ENCODE peak calls at places on chromosomes 11 and 22, in nine cellular contexts. D is naive thymus-derived CD8-positive, alpha-beta T cell; I is mesothelial cell of epicardium; T is NCI-H2029; H is hepatic stellate cell; M is A172; W is CD8-positive, alpha-beta memory T cell; Z is mucosa of descending colon; J is GM19239. Y is an unnamed sample.

GRCh38 chr11:83909579-83909978 is 623.4 kb upstream of the CCDC90B start:
- DNase-seq in W (no peak), I (no peak), H (no peak), J (no peak), Z (no peak), T (no peak), D (no peak), M (no peak), Y (no peak)

GRCh38 chr22:40400173-40400572 is 29.8 kb downstream of the SGSM3 start:
- DNase-seq in I (no peak), M (no peak), W (peak), T (no peak), H (no peak), D (no peak), J (peak), Z (peak), Y (peak)

GRCh38 chr11:97557399-97557798 is 1167.6 kb downstream of the JRKL start:
- DNase-seq in J (no peak), H (peak), I (no peak), M (no peak), Z (no peak), W (no peak), D (no peak), T (no peak), Y (no peak)

GRCh38 chr11:55920537-55920936 is 6.2 kb upstream of the OR5W2 start:
- DNase-seq in Z (no peak), D (no peak), J (no peak), M (no peak), T (no peak), I (no peak), W (no peak), H (no peak), Y (no peak)

GRCh38 chr11:69635804-69636511 is 5.0 kb upstream of the CCND1 start:
- DNase-seq in Z (no peak), T (no peak), J (no peak), W (no peak), M (no peak), I (no peak), D (no peak), H (no peak), Y (no peak)

GRCh38 chr22:35555941-35556547 is 15.4 kb downstream of the RASD2 start:
- DNase-seq in W (no peak), D (no peak), J (no peak), Z (no peak), I (no peak), T (no peak), M (no peak), H (no peak), Y (no peak)

GRCh38 chr11:129190087-129190486 is 2.0 kb downstream of the ARHGAP32 start:
- DNase-seq in J (no peak), H (no peak), W (no peak), D (no peak), I (no peak), Z (no peak), T (no peak), M (no peak), Y (no peak)

GRCh38 chr11:62680825-62681240 is 2.0 kb upstream of the UBXN1 start:
- DNase-seq in T (peak), M (peak), W (peak), H (peak), J (peak), I (no peak), Z (peak), D (no peak), Y (no peak)

GRCh38 chr11:111947143-111947542 is 10.0 kb downstream of the DIXDC1 start:
- DNase-seq in H (no peak), T (no peak), M (no peak), Z (no peak), D (no peak), J (no peak), I (no peak), W (no peak), Y (no peak)

GRCh38 chr22:48594757-48595510 is 1232.7 kb downstream of the BRD1 start:
- DNase-seq in T (no peak), Z (no peak), D (no peak), J (no peak), I (no peak), H (no peak), M (no peak), W (no peak), Y (peak)

GRCh38 chr11:128859563-128860441 is 7.3 kb downstream of the KCNJ1 start:
- DNase-seq in J (peak), T (no peak), D (peak), H (peak), I (peak), W (peak), M (no peak), Z (peak), Y (peak)

GRCh38 chr11:46677991-46678740 is 22.3 kb downstream of the ARHGAP1 start:
- DNase-seq in W (no peak), M (no peak), D (no peak), H (no peak), J (no peak), I (no peak), T (no peak), Z (peak), Y (no peak)

GRCh38 chr11:31815743-31816466 is 4.8 kb upstream of the PAX6 start:
- DNase-seq in I (no peak), M (no peak), D (no peak), H (no peak), T (no peak), W (no peak), J (no peak), Z (no peak), Y (no peak)

GRCh38 chr11:64222651-64223000 is 3.4 kb downstream of the TRPT1 start:
- DNase-seq in M (no peak), J (no peak), T (no peak), D (no peak), H (no peak), Z (no peak), I (no peak), W (no peak), Y (no peak)

GRCh38 chr11:78392854-78393253 is 24.8 kb downstream of the GAB2 start:
- DNase-seq in W (no peak), M (no peak), T (no peak), H (no peak), I (no peak), Z (no peak), D (no peak), J (no peak), Y (no peak)